ENCODE peak calls at places on chromosomes 1 and 21, in nine cellular contexts. E is IMR-90; P is MM.1S; Z is fibroblast of villous mesenchyme; S is cardiac muscle cell; W is progenitor cell of endocrine pancreas; T is neural crest cell; V is CD4-positive, alpha-beta T cell; O is epithelial cell of esophagus. J is an unnamed sample.

GRCh38 chr1:1049318-1050165 is 24.6 kb downstream of the RNF223 start:
- DNase-seq in E (no peak), P (no peak), Z (no peak), S (no peak), W (no peak), T (no peak), V (no peak), O (no peak), J (no peak)

GRCh38 chr1:146039844-146040194 is 18.3 kb upstream of the HJV start:
- DNase-seq in E (no peak), P (no peak), Z (peak), S (no peak), W (no peak), T (no peak), V (no peak), O (no peak), J (no peak)

GRCh38 chr1:8821084-8821483 is 3.6 kb upstream of the RERE start:
- DNase-seq in E (no peak), P (no peak), Z (no peak), S (no peak), W (no peak), T (no peak), V (no peak), O (no peak), J (no peak)

GRCh38 chr1:25460020-25460419 is 29.3 kb downstream of the MACO1 start:
- DNase-seq in E (no peak), P (no peak), Z (no peak), S (no peak), W (no peak), T (no peak), V (no peak), O (no peak), J (no peak)

GRCh38 chr1:70675737-70676156 is 264.7 kb downstream of the CTH start:
- DNase-seq in E (no peak), P (no peak), Z (no peak), S (peak), W (no peak), T (no peak), V (no peak), O (no peak), J (no peak)

GRCh38 chr1:94579876-94580294 is 38.3 kb upstream of the F3 start:
- DNase-seq in E (peak), P (no peak), Z (peak), S (no peak), W (no peak), T (no peak), V (no peak), O (peak), J (no peak)

GRCh38 chr1:243962541-243962940 is 88.5 kb upstream of the ZBTB18 start:
- DNase-seq in E (no peak), P (no peak), Z (no peak), S (no peak), W (no peak), T (peak), V (no peak), O (no peak), J (no peak)

GRCh38 chr1:238409191-238409846 is 518.6 kb upstream of the ZP4 start:
- DNase-seq in E (peak), P (no peak), Z (peak), S (no peak), W (no peak), T (no peak), V (no peak), O (peak), J (no peak)

GRCh38 chr1:107865627-107866026 is 99.4 kb downstream of the VAV3 start:
- DNase-seq in E (no peak), P (no peak), Z (no peak), S (no peak), W (no peak), T (no peak), V (no peak), O (no peak), J (no peak)

GRCh38 chr1:55682198-55682597 is 467.0 kb upstream of the USP24 start:
- DNase-seq in E (peak), P (no peak), Z (no peak), S (no peak), W (no peak), T (no peak), V (no peak), O (peak), J (no peak)

GRCh38 chr1:16984717-16985116 is 4.3 kb upstream of the MFAP2 start:
- DNase-seq in E (peak), P (no peak), Z (peak), S (no peak), W (no peak), T (no peak), V (no peak), O (peak), J (no peak)

GRCh38 chr1:50333595-50333974 is 89.7 kb downstream of the DMRTA2 start:
- DNase-seq in E (peak), P (peak), Z (peak), S (peak), W (peak), T (peak), V (peak), O (peak), J (peak)

GRCh38 chr1:244092293-244093264 is 41.5 kb downstream of the ZBTB18 start:
- DNase-seq in E (peak), P (no peak), Z (no peak), S (no peak), W (no peak), T (no peak), V (no peak), O (no peak), J (no peak)

GRCh38 chr1:243364866-243365265 is 109.0 kb downstream of the SDCCAG8 start:
- DNase-seq in E (no peak), P (no peak), Z (no peak), S (no peak), W (no peak), T (no peak), V (no peak), O (no peak), J (no peak)

GRCh38 chr1:31802190-31803150 is 13.4 kb downstream of the SPOCD1 start:
- DNase-seq in E (no peak), P (no peak), Z (peak), S (no peak), W (no peak), T (no peak), V (no peak), O (no peak), J (no peak)

GRCh38 chr1:85319931-85320330 is 43.5 kb upstream of the BCL10 start:
- DNase-seq in E (no peak), P (no peak), Z (no peak), S (no peak), W (no peak), T (no peak), V (no peak), O (peak), J (no peak)

GRCh38 chr1:232902766-232903357 is 47.5 kb upstream of the NTPCR start:
- DNase-seq in E (no peak), P (no peak), Z (no peak), S (no peak), W (no peak), T (no peak), V (no peak), O (no peak), J (no peak)

GRCh38 chr1:224694969-224695368 is 78.9 kb downstream of the CNIH3 start:
- DNase-seq in E (no peak), P (no peak), Z (no peak), S (no peak), W (no peak), T (no peak), V (no peak), O (no peak), J (no peak)

GRCh38 chr1:65429078-65429477 is 8.6 kb downstream of the LEPR start:
- DNase-seq in E (no peak), P (no peak), Z (no peak), S (no peak), W (no peak), T (no peak), V (no peak), O (no peak), J (no peak)

GRCh38 chr1:5477716-5478115 is 514.5 kb downstream of the NPHP4 start:
- DNase-seq in E (no peak), P (no peak), Z (no peak), S (no peak), W (no peak), T (no peak), V (no peak), O (no peak), J (no peak)

GRCh38 chr1:6207921-6208320 is 2.0 kb downstream of the RNF207 start:
- DNase-seq in E (no peak), P (no peak), Z (no peak), S (no peak), W (no peak), T (no peak), V (no peak), O (no peak), J (no peak)

GRCh38 chr1:45512641-45513054 is 9.0 kb downstream of the PRDX1 start:
- DNase-seq in E (peak), P (peak), Z (peak), S (peak), W (peak), T (peak), V (peak), O (peak), J (peak)

GRCh38 chr1:152034654-152035405 is 2.0 kb downstream of the S100A11 start:
- DNase-seq in E (peak), P (peak), Z (peak), S (peak), W (peak), T (peak), V (peak), O (peak), J (peak)

GRCh38 chr1:30724175-30724574 is 790 bp upstream of the MATN1 start:
- DNase-seq in E (no peak), P (no peak), Z (no peak), S (no peak), W (no peak), T (no peak), V (no peak), O (no peak), J (no peak)

GRCh38 chr1:196387766-196388165 is 220.5 kb downstream of the KCNT2 start:
- DNase-seq in E (peak), P (no peak), Z (no peak), S (no peak), W (no peak), T (no peak), V (no peak), O (no peak), J (no peak)

GRCh38 chr1:23585321-23586022 is 26.2 kb upstream of the ID3 start:
- DNase-seq in E (peak), P (no peak), Z (peak), S (no peak), W (no peak), T (no peak), V (no peak), O (peak), J (no peak)

GRCh38 chr1:24049709-24050108 is 62.2 kb downstream of the MYOM3 start:
- DNase-seq in E (no peak), P (no peak), Z (no peak), S (no peak), W (no peak), T (no peak), V (no peak), O (no peak), J (no peak)

GRCh38 chr1:113784104-113784779 is 25.0 kb upstream of the PHTF1 start:
- DNase-seq in E (peak), P (peak), Z (no peak), S (no peak), W (no peak), T (no peak), V (no peak), O (peak), J (peak)

GRCh38 chr1:12078938-12079861 is 16.1 kb downstream of the TNFRSF8 start:
- DNase-seq in E (peak), P (peak), Z (peak), S (peak), W (peak), T (peak), V (no peak), O (peak), J (peak)

GRCh38 chr1:79679916-79680315 is 673.4 kb upstream of the ADGRL4 start:
- DNase-seq in E (no peak), P (no peak), Z (no peak), S (no peak), W (no peak), T (no peak), V (no peak), O (peak), J (no peak)

GRCh38 chr21:39715804-39716397 is 29.1 kb upstream of the IGSF5 start:
- DNase-seq in E (peak), P (peak), Z (peak), S (peak), W (peak), T (peak), V (no peak), O (peak), J (peak)

GRCh38 chr21:39724944-39725343 is 20.0 kb upstream of the IGSF5 start:
- DNase-seq in E (no peak), P (no peak), Z (no peak), S (no peak), W (no peak), T (no peak), V (no peak), O (no peak), J (no peak)

GRCh38 chr21:39721885-39722284 is 23.1 kb upstream of the IGSF5 start:
- DNase-seq in E (no peak), P (no peak), Z (no peak), S (no peak), W (no peak), T (no peak), V (no peak), O (no peak), J (no peak)

GRCh38 chr21:39726133-39726532 is 18.9 kb upstream of the IGSF5 start:
- DNase-seq in E (no peak), P (no peak), Z (no peak), S (no peak), W (no peak), T (no peak), V (no peak), O (no peak), J (no peak)

DNA sequence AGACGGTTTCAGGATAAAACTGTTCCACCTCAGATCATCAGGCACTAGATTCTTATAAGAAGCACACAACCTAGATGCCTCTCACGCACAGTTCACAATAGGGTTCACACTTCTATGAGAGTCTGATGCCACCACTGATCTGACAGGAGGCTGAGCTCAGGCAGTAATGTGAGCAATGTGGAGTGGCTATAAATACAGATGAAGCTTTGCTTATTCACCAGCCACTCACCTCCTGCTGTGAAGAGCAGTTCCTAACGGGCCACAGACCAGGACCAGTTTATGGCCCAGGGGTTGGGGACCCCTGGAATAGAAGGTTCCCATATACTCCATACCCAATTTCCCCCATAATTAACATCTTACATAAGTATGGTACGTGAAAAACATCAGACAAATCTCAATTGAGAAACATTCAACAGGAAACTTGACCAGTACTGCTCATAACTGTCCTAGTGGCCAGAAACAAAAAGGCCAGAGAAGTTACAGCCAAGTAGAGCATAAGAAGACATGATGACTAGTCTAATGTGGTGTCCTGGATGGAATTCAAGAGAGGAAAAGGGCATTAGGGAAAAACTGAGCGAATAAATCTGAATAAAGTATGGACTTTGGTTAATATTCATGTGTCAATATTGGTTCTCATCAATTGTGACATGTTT is 24.7 kb upstream of the IGSF5 start:
- DNase-seq in E (no peak), P (no peak), Z (no peak), S (peak), W (no peak), T (no peak), V (no peak), O (no peak), J (no peak)
- TF ChIP-seq CTCF in E (no peak), P (peak), Z (no peak), S (no peak), W (peak), T (peak), V (no peak), O (no peak), J (no peak)

GRCh38 chr21:32412162-32412997 is at the start of gene EVA1C:
- DNase-seq in E (peak), P (no peak), Z (peak), S (peak), W (peak), T (no peak), V (peak), O (peak), J (no peak)
- TF ChIP-seq CTCF in E (peak), P (no peak), Z (no peak), S (no peak), W (no peak), T (no peak), V (no peak), O (no peak), J (no peak)

DNA sequence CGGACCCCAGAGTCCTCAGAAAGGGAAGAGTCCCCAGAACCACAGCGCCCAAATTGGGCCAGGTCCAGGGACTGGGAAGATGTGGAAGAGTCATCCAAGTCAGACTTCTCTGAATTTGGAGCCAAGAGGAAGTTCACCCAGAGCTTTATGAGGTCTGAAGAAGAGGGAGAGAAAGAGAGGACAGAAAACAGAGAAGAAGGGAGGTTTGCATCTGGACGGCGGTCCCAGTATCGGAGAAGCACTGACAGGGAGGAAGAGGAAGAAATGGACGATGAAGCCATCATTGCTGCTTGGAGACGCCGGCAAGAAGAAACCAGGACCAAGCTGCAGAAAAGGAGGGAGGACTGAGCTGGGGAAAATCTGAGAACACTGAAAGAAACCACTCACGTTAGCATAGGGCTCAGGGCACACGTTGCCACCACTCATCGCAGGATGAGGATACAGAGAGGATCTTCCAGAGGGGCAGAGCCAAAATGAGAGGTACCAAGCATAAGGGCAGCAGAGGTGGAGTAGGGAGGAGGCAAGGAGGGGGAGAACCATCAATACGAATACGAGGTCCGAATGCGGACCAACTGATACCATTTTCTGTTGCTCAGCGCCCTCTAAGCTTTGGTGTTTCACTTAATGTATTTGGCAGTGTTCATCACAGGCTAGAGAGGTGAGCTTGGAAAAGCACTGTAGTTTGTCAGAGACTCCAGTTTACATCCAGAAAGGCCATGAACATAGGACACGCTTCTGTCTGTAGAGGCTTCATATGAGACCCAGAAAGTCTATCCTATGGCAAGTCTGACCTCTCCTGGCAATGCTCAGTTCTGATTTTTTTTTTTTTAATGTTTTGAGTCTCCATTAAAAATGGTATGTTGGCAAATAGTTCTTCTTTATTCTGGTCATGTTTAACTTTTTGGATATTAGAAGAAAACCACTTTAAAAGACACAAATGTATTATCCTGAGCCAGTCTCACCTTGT is 34.7 kb downstream of the STYXL2 start:
- DNase-seq in E (no peak), P (no peak), Z (no peak), S (no peak), W (no peak), T (no peak), V (no peak), O (peak), J (no peak)
- TF ChIP-seq CTCF in E (no peak), P (no peak), Z (no peak), S (no peak), W (no peak), T (peak), V (peak), O (peak), J (no peak)

GRCh38 chr1:162722036-162722435 is 68.5 kb upstream of the HSD17B7 start:
- DNase-seq in E (no peak), P (no peak), Z (no peak), S (no peak), W (no peak), T (no peak), V (no peak), O (no peak), J (no peak)

GRCh38 chr1:162726539-162726938 is 64.0 kb upstream of the HSD17B7 start:
- DNase-seq in E (no peak), P (no peak), Z (no peak), S (no peak), W (no peak), T (no peak), V (no peak), O (no peak), J (no peak)

GRCh38 chr1:162728597-162728996 is 61.9 kb upstream of the HSD17B7 start:
- DNase-seq in E (no peak), P (no peak), Z (no peak), S (no peak), W (no peak), T (no peak), V (no peak), O (no peak), J (no peak)

GRCh38 chr1:162724583-162725120 is 65.8 kb upstream of the HSD17B7 start:
- DNase-seq in E (no peak), P (no peak), Z (no peak), S (no peak), W (no peak), T (no peak), V (no peak), O (no peak), J (no peak)

DNA sequence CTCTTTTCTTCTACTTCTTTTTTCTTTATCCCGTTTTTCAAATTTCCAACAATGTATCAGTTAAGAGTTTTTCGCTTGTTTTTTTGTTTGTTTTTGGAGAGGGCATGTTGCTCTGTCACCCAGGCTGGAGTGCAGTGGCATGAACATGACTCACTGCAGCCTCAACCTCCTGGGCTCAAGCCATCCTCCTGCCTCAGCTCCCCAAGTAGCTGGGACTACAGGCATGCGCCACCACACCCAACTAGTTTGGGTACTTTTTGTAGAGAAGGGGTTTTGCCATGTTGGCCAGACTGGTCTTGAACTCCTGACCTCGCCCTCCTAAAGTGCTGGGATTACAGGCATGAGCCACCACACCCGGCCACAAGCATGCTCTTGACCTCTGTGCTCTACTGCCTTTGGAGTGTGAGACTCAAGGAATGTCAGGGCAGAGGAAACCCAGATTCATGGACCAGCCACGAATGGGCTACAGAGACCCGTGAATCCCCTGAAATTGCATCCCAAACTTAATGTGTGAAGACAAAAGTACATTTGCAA is 65.1 kb upstream of the HSD17B7 start:
- DNase-seq in E (no peak), P (no peak), Z (no peak), S (no peak), W (no peak), T (no peak), V (no peak), O (no peak), J (no peak)
- TF ChIP-seq CTCF in E (no peak), P (no peak), Z (no peak), S (no peak), W (no peak), T (no peak), V (no peak), O (no peak), J (no peak)

GRCh38 chr1:2466834-2467554 is 9.1 kb upstream of the PLCH2 start:
- DNase-seq in E (no peak), P (no peak), Z (no peak), S (no peak), W (no peak), T (peak), V (no peak), O (peak), J (no peak)
- TF ChIP-seq CTCF in E (no peak), P (no peak), Z (no peak), S (no peak), W (no peak), T (no peak), V (no peak), O (no peak), J (no peak)